ENCODE peak calls at places on chromosomes 11 and 22, in eight cellular contexts. D, L, J, U, H, W, X and P are unnamed samples. For H3K4me1, the result is how much of the 10 kb centered on the place peaks cover.

GRCh38 chr11:72278911-72279310 is 34.9 kb upstream of the PHOX2A start:
- DNase-seq in D (no peak), L (no peak), J (no peak), U (no peak), H (no peak), W (no peak), X (no peak), P (no peak)

GRCh38 chr11:104772806-104773241 is 125.4 kb downstream of the CASP12 start:
- DNase-seq in D (peak), L (no peak), J (no peak), U (no peak), H (no peak), W (no peak), X (no peak), P (no peak)

GRCh38 chr22:27692243-27692642 is 109.3 kb downstream of the MN1 start:
- DNase-seq in D (no peak), L (no peak), J (no peak), U (no peak), H (no peak), W (no peak), X (no peak), P (no peak)

GRCh38 chr11:61564936-61565696 is 15.8 kb downstream of the SYT7 start:
- DNase-seq in D (no peak), L (no peak), J (no peak), U (no peak), H (no peak), W (no peak), X (no peak), P (no peak)

GRCh38 chr22:40504285-40505249 is 132.0 kb downstream of the MRTFA start:
- DNase-seq in D (no peak), L (no peak), J (no peak), U (no peak), H (no peak), W (no peak), X (no peak), P (no peak)

GRCh38 chr11:69920500-69921428 is 101.5 kb upstream of the FGF3 start:
- DNase-seq in D (no peak), L (no peak), J (peak), U (no peak), H (no peak), W (no peak), X (peak), P (peak)

GRCh38 chr11:440065-441042 is 1.5 kb downstream of the ANO9 start:
- DNase-seq in D (no peak), L (peak), J (peak), U (no peak), H (no peak), W (no peak), X (no peak), P (peak)

GRCh38 chr11:133337905-133338536 is 194.3 kb downstream of the OPCML start:
- DNase-seq in D (no peak), L (no peak), J (no peak), U (no peak), H (no peak), W (no peak), X (no peak), P (no peak)

GRCh38 chr11:10524471-10524870 is 16.5 kb downstream of the RNF141 start:
- DNase-seq in D (no peak), L (no peak), J (no peak), U (no peak), H (no peak), W (no peak), X (no peak), P (no peak)

GRCh38 chr11:75141166-75141565 is 9.7 kb upstream of the SLCO2B1 start:
- DNase-seq in D (no peak), L (no peak), J (no peak), U (no peak), H (no peak), W (no peak), X (no peak), P (no peak)

GRCh38 chr11:116888884-116889549 is 51.6 kb upstream of the APOA1 start:
- DNase-seq in D (no peak), L (no peak), J (no peak), U (no peak), H (no peak), W (no peak), X (no peak), P (no peak)

GRCh38 chr22:38820021-38820420 is 23.8 kb downstream of the NPTXR start:
- DNase-seq in D (no peak), L (no peak), J (no peak), U (no peak), H (no peak), W (no peak), X (no peak), P (no peak)

GRCh38 chr11:85602551-85603218 is 24.5 kb downstream of the DLG2 start:
- DNase-seq in D (no peak), L (no peak), J (no peak), U (no peak), H (no peak), W (no peak), X (no peak), P (no peak)

GRCh38 chr11:85595285-85595884 is 31.8 kb downstream of the DLG2 start:
- DNase-seq in D (peak), L (peak), J (no peak), U (no peak), H (no peak), W (no peak), X (no peak), P (no peak)

GRCh38 chr11:85603220-85603619 is 23.9 kb downstream of the DLG2 start:
- DNase-seq in D (no peak), L (no peak), J (no peak), U (no peak), H (no peak), W (no peak), X (no peak), P (no peak)

GRCh38 chr11:85596886-85597285 is 30.3 kb downstream of the DLG2 start:
- DNase-seq in D (no peak), L (no peak), J (no peak), U (no peak), H (no peak), W (no peak), X (no peak), P (no peak)

DNA sequence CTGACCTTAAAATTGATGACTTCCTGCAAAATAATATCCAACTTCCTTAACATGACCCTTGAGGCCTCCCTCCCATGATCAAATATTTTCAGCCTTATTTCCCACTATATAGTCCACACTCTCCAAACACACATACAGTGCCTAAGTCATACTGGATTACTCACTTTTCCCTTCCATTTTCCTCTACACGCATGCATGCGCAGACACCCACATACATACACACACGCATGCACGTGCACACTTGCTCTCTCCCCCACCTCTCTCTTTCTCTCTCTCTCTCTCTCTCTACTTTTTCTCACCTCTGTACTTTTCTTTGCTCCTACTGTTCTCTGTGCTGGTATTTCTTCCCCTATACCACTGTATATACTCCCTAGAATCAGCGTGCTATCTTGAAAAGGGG is 28.1 kb downstream of the DLG2 start:
- DNase-seq in D (no peak), L (no peak), J (no peak), U (no peak), H (no peak), W (no peak), X (no peak), P (no peak)
- H3K27ac ChIP-seq in D (no peak), L (no peak), J (no peak), U (no peak), H (no peak), W (no peak), X (no peak), P (no peak)

DNA sequence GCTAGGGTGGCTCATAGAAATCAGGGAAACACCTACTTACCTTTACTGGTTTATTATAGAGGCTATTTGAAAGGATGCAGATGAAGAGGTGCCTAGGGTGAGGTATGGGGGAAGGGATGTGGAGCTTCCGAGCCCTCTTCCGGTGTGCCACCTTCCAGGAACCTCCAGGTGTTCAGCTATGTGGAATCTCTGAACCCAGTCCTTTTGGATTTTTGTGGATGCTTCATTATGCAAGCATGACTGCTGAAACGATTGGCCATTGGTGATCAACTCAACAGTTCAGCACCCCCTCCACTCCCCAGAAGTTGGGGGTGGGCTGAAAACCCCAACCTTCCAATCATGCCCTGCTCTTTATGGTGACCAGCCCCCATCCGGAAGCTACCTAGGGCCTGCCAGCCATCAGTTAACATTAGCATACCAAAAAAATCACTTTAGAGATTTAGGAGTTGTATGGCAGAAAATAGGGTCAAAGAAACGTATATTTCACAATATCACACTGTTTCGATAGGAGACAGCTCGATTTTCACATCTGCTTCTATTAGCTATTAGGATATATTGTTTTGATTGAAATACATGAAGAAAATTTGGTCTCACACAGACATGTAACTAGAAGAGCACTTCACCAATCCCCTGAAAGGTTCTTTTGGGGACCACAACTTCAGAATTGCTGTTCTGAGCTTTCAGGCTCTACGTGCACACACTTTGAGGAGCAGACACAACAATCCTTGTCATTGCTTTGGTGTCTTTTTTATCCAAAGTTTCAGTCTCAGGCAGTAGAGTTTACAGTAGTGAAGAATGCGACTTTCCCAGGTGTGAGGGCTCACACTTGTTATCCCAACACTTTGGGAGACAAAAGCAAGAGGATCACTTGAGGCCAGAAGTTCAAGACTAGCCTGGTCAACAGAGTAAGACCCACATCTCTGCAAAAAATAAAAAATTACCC is 3.3 kb upstream of the POLR2G start:
- DNase-seq in D (no peak), L (no peak), J (no peak), U (no peak), H (no peak), W (no peak), X (peak), P (no peak)
- H3K4me3 ChIP-seq in D (no peak), L (no peak), J (no peak), U (no peak), H (no peak), W (no peak), X (no peak), P (no peak)

DNA sequence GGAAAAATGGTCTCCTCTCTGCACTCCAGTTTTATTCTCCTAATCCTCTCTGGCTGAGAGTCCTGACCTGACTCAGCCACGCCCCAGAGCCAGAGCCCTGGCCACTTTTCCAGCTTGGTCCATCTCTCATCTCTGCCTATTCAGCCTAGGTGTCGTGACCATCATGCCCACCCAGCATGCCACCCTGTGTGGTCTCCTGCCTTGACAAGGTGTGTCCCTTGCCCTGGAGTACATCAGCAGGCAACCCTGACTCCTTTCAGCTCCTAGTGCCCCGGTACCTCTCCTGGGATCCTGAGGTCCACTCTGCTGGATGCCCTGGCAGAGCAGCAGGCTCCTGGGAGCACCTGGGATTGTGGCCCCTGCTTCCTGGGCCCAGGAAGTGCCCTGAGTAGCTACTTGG is 52.8 kb downstream of the ZNRF3 start:
- DNase-seq in D (no peak), L (no peak), J (no peak), U (no peak), H (no peak), W (no peak), X (no peak), P (no peak)
- H3K4me1 ChIP-seq in D (under half), L (under half), J (under half), U (half or more), H (under half), W (under half), X (under half), P (under half)

DNA sequence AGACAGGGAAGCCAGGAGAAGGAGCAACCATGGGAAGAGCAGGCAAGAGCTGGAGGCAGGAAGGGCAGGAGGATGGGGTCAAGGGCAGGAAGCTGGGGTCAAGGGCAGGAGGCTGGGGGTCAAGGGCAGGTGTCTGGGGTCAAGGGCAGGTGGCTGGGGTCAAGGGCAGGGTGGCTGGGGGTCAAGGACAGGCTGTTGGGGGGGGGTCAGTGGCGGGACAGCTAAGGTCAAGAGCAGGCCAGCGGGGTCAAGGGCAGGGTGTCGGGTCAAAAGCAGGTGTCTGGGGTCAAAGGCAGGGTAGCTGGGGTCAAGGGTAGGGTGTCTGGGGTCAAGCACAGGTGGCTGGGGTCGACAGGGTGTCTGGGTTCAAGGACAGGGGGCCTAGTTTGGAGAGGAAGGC is 24.2 kb downstream of the CPT1A start:
- DNase-seq in D (no peak), L (no peak), J (no peak), U (no peak), H (no peak), W (no peak), X (no peak), P (no peak)
- H3K27ac ChIP-seq in D (no peak), L (no peak), J (no peak), U (no peak), H (no peak), W (no peak), X (no peak), P (no peak)

GRCh38 chr11:95716266-95716665 is 73.3 kb downstream of the FAM76B start:
- DNase-seq in D (no peak), L (no peak), J (no peak), U (no peak), H (no peak), W (no peak), X (no peak), P (no peak)
- H3K4me3 ChIP-seq in D (no peak), L (no peak), J (no peak), U (no peak), H (no peak), W (no peak), X (no peak), P (no peak)